ENCODE peak calls at places on chromosomes 16 and 17, in five cellular contexts. U is PC-3, K is neural progenitor cell, P is fibroblast of lung, V is K562. J is an unnamed sample. For H3K79me2, the result is how much of the 10 kb centered on the place peaks cover.

GRCh38 chr16:55821210-55821609 is 11.7 kb downstream of the CES1 start:
- DNase-seq in U (no peak), K (no peak), P (no peak), V (no peak), J (no peak)

GRCh38 chr17:65433592-65433991 is 127.9 kb downstream of the AXIN2 start:
- DNase-seq in U (no peak), K (no peak), P (peak), V (no peak), J (no peak)

GRCh38 chr16:85164838-85165516 is 52.7 kb upstream of the CIBAR2 start:
- DNase-seq in U (no peak), K (no peak), P (no peak), V (no peak), J (no peak)

GRCh38 chr16:51129105-51129504 is 22.0 kb downstream of the SALL1 start:
- DNase-seq in U (no peak), K (peak), P (peak), V (no peak), J (peak)

GRCh38 chr16:4656695-4657686 is 32.4 kb downstream of the MGRN1 start:
- DNase-seq in U (no peak), K (no peak), P (no peak), V (no peak), J (no peak)

GRCh38 chr17:57404073-57404472 is 147.8 kb downstream of the MSI2 start:
- DNase-seq in U (peak), K (no peak), P (no peak), V (no peak), J (no peak)

GRCh38 chr16:86865866-86866675 is 287.7 kb downstream of the FOXL1 start:
- DNase-seq in U (peak), K (no peak), P (no peak), V (no peak), J (peak)

GRCh38 chr16:84879569-84880487 is 60.0 kb downstream of the CRISPLD2 start:
- DNase-seq in U (peak), K (no peak), P (peak), V (peak), J (no peak)

GRCh38 chr16:55846598-55847346 is 13.9 kb upstream of the CES1 start:
- DNase-seq in U (no peak), K (no peak), P (no peak), V (no peak), J (no peak)

GRCh38 chr17:16449121-16449570 is 33.8 kb downstream of the TRPV2 start:
- DNase-seq in U (peak), K (no peak), P (peak), V (no peak), J (peak)

GRCh38 chr16:20673882-20674683 is 23.4 kb downstream of the ACSM1 start:
- DNase-seq in U (no peak), K (no peak), P (no peak), V (peak), J (no peak)

GRCh38 chr16:20676867-20677266 is 20.6 kb downstream of the ACSM1 start:
- DNase-seq in U (no peak), K (no peak), P (no peak), V (no peak), J (no peak)

GRCh38 chr16:20675488-20676267 is 21.8 kb downstream of the ACSM1 start:
- DNase-seq in U (peak), K (peak), P (no peak), V (peak), J (peak)

GRCh38 chr16:20676268-20676828 is 21.1 kb downstream of the ACSM1 start:
- DNase-seq in U (no peak), K (no peak), P (no peak), V (no peak), J (no peak)

DNA sequence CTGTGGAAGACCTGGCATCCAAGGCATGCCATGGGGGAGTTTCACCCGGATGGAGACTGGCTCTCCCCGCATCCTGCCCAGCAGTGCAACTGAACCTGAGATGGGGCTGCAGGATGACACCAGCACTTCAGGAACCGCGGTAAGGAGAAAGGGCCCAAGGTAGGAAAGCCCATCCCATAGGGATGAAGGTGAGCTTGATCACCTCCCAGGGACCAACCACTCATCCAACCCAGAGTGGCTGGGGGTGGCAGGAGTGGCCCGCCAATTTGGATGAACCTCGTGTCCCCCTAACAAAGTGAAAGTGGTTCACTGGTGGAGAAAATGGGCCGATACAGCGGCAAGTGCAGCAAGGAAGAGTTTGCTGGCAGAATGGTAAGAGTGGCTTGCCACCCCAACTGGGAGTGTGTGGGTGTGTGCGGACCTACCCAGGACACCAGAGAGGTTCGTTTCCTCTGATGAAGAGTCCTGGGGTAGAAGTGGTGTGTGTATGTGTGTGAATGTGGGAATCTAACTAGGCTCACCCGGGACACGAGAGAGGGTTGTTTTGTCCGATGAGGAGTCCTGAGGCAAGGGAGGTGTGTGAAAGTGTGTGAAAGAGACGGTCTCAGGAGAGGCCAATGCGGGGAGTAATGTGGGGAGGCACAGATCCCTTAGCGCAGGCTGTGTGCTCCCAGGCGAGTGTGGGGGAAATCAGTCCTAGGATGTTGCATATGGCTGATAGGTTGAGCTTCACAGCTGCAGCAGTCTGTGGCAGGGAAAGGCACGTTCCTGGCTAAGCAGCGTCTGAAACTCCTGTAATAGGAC is 22.6 kb downstream of the ACSM1 start:
- DNase-seq in U (no peak), K (peak), P (no peak), V (no peak), J (no peak)
- H3K79me2 ChIP-seq in U (under half), K (under half), P (under half), V (under half), J (under half)

GRCh38 chr17:33964344-33964979 is 290.6 kb upstream of the CCL2 start:
- DNase-seq in U (no peak), K (no peak), P (no peak), V (peak), J (no peak)
- H3K4me2 ChIP-seq in U (no peak), K (no peak), P (no peak), V (peak), J (no peak)

GRCh38 chr17:61398721-61399130 is 917 bp upstream of the TBX2 start:
- DNase-seq in U (peak), K (peak), P (no peak), V (no peak), J (peak)
- TF ChIP-seq EZH2 in U (no peak), K (no peak), P (no peak), V (no peak), J (no peak)

DNA sequence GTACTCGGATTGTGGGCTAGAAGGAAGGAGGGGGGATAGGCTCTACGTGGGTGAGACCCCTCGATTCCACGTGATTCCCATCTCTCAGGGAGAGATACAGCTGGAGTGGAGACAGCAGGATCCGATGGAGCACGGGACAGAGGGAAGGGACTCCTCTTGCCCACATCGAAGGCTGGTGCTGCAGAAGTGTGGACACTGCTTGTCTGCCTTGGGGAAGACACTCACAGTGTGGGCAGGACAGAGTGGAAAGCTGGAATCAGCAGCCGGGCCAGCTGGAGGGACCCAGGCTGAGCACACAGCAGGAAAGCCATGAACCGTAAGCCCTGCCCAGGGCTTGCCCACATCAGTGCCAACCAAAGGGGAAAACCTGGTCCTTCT is 42.1 kb upstream of the RPH3AL start:
- DNase-seq in U (no peak), K (no peak), P (no peak), V (no peak), J (no peak)
- H3K79me2 ChIP-seq in U (under half), K (under half), P (under half), V (under half), J (under half)

GRCh38 chr17:784143-784542 is 2.0 kb downstream of the MRM3 start:
- DNase-seq in U (peak), K (no peak), P (no peak), V (no peak), J (peak)
- H3K4me2 ChIP-seq in U (peak), K (peak), P (no peak), V (peak), J (peak)

GRCh38 chr17:49894761-49895160 is 46.9 kb upstream of the TAC4 start:
- DNase-seq in U (no peak), K (no peak), P (no peak), V (no peak), J (no peak)
- TF ChIP-seq EZH2 in U (no peak), K (no peak), P (no peak), V (no peak), J (no peak)

GRCh38 chr16:72923757-72924156 is 124.2 kb downstream of the ZFHX3 start:
- DNase-seq in U (no peak), K (no peak), P (no peak), V (no peak), J (no peak)

GRCh38 chr16:72925631-72925979 is 122.3 kb downstream of the ZFHX3 start:
- DNase-seq in U (no peak), K (no peak), P (no peak), V (no peak), J (no peak)

GRCh38 chr16:72926671-72927070 is 121.3 kb downstream of the ZFHX3 start:
- DNase-seq in U (no peak), K (no peak), P (no peak), V (no peak), J (no peak)

GRCh38 chr16:72924487-72924886 is 123.4 kb downstream of the ZFHX3 start:
- DNase-seq in U (no peak), K (no peak), P (no peak), V (no peak), J (no peak)

GRCh38 chr16:72924918-72925630 is 122.9 kb downstream of the ZFHX3 start:
- DNase-seq in U (peak), K (no peak), P (no peak), V (no peak), J (no peak)
- H3K79me2 ChIP-seq in U (under half), K (under half), P (under half), V (under half), J (half or more)

J was measured in GM23248.